ENCODE peak calls at places on chromosome 2, in seven cellular contexts. One of them, this sample, is unnamed.

GRCh38 chr2:173400760-173401159 is 46.1 kb downstream of the CDCA7 start:
- DNase-seq in stimulated activated CD8-positive, alpha-beta memory T cell treated with anti-CD3 and anti-CD28 coated beads, Interleukin-7, amount 100 ng/mL, for 24 hours: no peak
- DNase-seq in Calu3: peak; percentile 21
- DNase-seq in lower leg skin: no peak
- DNase-seq in activated naive CD8-positive, alpha-beta T cell treated with anti-CD3 and anti-CD28 coated beads, Interleukin-2, amount 50 U/mL, for 24 hours: no peak
- DNase-seq in 8988T: no peak
- DNase-seq in AG10803: no peak
- DNase-seq in this sample: no peak

GRCh38 chr2:56014075-56014730 is 90.6 kb upstream of the EFEMP1 start:
- DNase-seq in stimulated activated CD8-positive, alpha-beta memory T cell treated with anti-CD3 and anti-CD28 coated beads, Interleukin-7, amount 100 ng/mL, for 24 hours: no peak
- DNase-seq in Calu3: no peak
- DNase-seq in lower leg skin: no peak
- DNase-seq in AG10803: no peak
- DNase-seq in activated naive CD8-positive, alpha-beta T cell treated with anti-CD3 and anti-CD28 coated beads, Interleukin-2, amount 50 U/mL, for 24 hours: no peak
- DNase-seq in 8988T: no peak
- DNase-seq in this sample: no peak

GRCh38 chr2:232434091-232434490 is 21.9 kb upstream of the ALPI start:
- DNase-seq in lower leg skin: no peak
- DNase-seq in activated naive CD8-positive, alpha-beta T cell treated with anti-CD3 and anti-CD28 coated beads, Interleukin-2, amount 50 U/mL, for 24 hours: no peak
- DNase-seq in stimulated activated CD8-positive, alpha-beta memory T cell treated with anti-CD3 and anti-CD28 coated beads, Interleukin-7, amount 100 ng/mL, for 24 hours: no peak
- DNase-seq in Calu3: no peak
- DNase-seq in 8988T: no peak
- DNase-seq in AG10803: no peak
- DNase-seq in this sample: no peak

GRCh38 chr2:152352616-152353015 is 17.6 kb downstream of the FMNL2 start:
- DNase-seq in stimulated activated CD8-positive, alpha-beta memory T cell treated with anti-CD3 and anti-CD28 coated beads, Interleukin-7, amount 100 ng/mL, for 24 hours: no peak
- DNase-seq in 8988T: no peak
- DNase-seq in lower leg skin: no peak
- DNase-seq in activated naive CD8-positive, alpha-beta T cell treated with anti-CD3 and anti-CD28 coated beads, Interleukin-2, amount 50 U/mL, for 24 hours: no peak
- DNase-seq in Calu3: no peak
- DNase-seq in AG10803: no peak
- DNase-seq in this sample: no peak

GRCh38 chr2:18777250-18777812 is 188.0 kb upstream of the NT5C1B start:
- DNase-seq in lower leg skin: no peak
- DNase-seq in AG10803: no peak
- DNase-seq in Calu3: no peak
- DNase-seq in 8988T: no peak
- DNase-seq in activated naive CD8-positive, alpha-beta T cell treated with anti-CD3 and anti-CD28 coated beads, Interleukin-2, amount 50 U/mL, for 24 hours: no peak
- DNase-seq in stimulated activated CD8-positive, alpha-beta memory T cell treated with anti-CD3 and anti-CD28 coated beads, Interleukin-7, amount 100 ng/mL, for 24 hours: no peak
- DNase-seq in this sample: no peak

GRCh38 chr2:237099804-237100203 is 14.1 kb downstream of the COPS8 start:
- DNase-seq in activated naive CD8-positive, alpha-beta T cell treated with anti-CD3 and anti-CD28 coated beads, Interleukin-2, amount 50 U/mL, for 24 hours: no peak
- DNase-seq in 8988T: no peak
- DNase-seq in Calu3: no peak
- DNase-seq in stimulated activated CD8-positive, alpha-beta memory T cell treated with anti-CD3 and anti-CD28 coated beads, Interleukin-7, amount 100 ng/mL, for 24 hours: no peak
- DNase-seq in lower leg skin: no peak
- DNase-seq in AG10803: no peak
- DNase-seq in this sample: no peak

GRCh38 chr2:9228088-9228751 is 21.6 kb downstream of the ASAP2 start:
- DNase-seq in lower leg skin: peak; percentile 58
- DNase-seq in 8988T: no peak
- DNase-seq in activated naive CD8-positive, alpha-beta T cell treated with anti-CD3 and anti-CD28 coated beads, Interleukin-2, amount 50 U/mL, for 24 hours: no peak
- DNase-seq in Calu3: no peak
- DNase-seq in stimulated activated CD8-positive, alpha-beta memory T cell treated with anti-CD3 and anti-CD28 coated beads, Interleukin-7, amount 100 ng/mL, for 24 hours: no peak
- DNase-seq in AG10803: peak; percentile 68
- DNase-seq in this sample: peak; percentile 79

GRCh38 chr2:73156539-73157124 is 43.9 kb upstream of the RAB11FIP5 start:
- DNase-seq in Calu3: peak; percentile 71
- DNase-seq in 8988T: no peak
- DNase-seq in activated naive CD8-positive, alpha-beta T cell treated with anti-CD3 and anti-CD28 coated beads, Interleukin-2, amount 50 U/mL, for 24 hours: peak; percentile 62
- DNase-seq in stimulated activated CD8-positive, alpha-beta memory T cell treated with anti-CD3 and anti-CD28 coated beads, Interleukin-7, amount 100 ng/mL, for 24 hours: no peak
- DNase-seq in lower leg skin: peak; percentile 94
- DNase-seq in AG10803: peak; percentile 64
- DNase-seq in this sample: peak; percentile 68

GRCh38 chr2:111219734-111220505 is 99.2 kb downstream of the BCL2L11 start:
- DNase-seq in AG10803: no peak
- DNase-seq in activated naive CD8-positive, alpha-beta T cell treated with anti-CD3 and anti-CD28 coated beads, Interleukin-2, amount 50 U/mL, for 24 hours: no peak
- DNase-seq in Calu3: no peak
- DNase-seq in lower leg skin: no peak
- DNase-seq in stimulated activated CD8-positive, alpha-beta memory T cell treated with anti-CD3 and anti-CD28 coated beads, Interleukin-7, amount 100 ng/mL, for 24 hours: no peak
- DNase-seq in 8988T: no peak
- DNase-seq in this sample: no peak

GRCh38 chr2:64859208-64860161 is 129.7 kb upstream of the SLC1A4 start:
- DNase-seq in stimulated activated CD8-positive, alpha-beta memory T cell treated with anti-CD3 and anti-CD28 coated beads, Interleukin-7, amount 100 ng/mL, for 24 hours: no peak
- DNase-seq in Calu3: peak; percentile 74
- DNase-seq in lower leg skin: peak; percentile 99
- DNase-seq in activated naive CD8-positive, alpha-beta T cell treated with anti-CD3 and anti-CD28 coated beads, Interleukin-2, amount 50 U/mL, for 24 hours: no peak
- DNase-seq in 8988T: peak; percentile 76
- DNase-seq in AG10803: peak; percentile 98
- DNase-seq in this sample: peak; percentile 94